ENCODE peak calls at places on chromosomes 11 and 22, in ten cellular contexts. Y is RCC 7860; E is stimulated activated CD4-positive, alpha-beta T cell treated with anti-CD3 and anti-CD28 coated beads, Interleukin-4, amount 100 ng/mL, for 1 hour; S is NCI-H774; K is HS-27A; N is progenitor cell of endocrine pancreas; P is activated T-cell treated with anti-CD3 and anti-CD28 coated beads, Interleukin-2, amount 50 U/mL, for 72 hours; V is T-cell; R is activated CD8-positive, alpha-beta memory T cell treated with anti-CD3 and anti-CD28 coated beads for 1 hour; T is LNCaP clone FGC. C is an unnamed sample.

GRCh38 chr22:41382098-41382578 is 396 bp downstream of the TEF start:
- DNase-seq in Y (no peak), E (peak; percentile 61), S (no peak), K (no peak), N (peak; percentile 59), P (peak; percentile 65), V (peak; percentile 58), R (peak; percentile 45), T (no peak), C (peak; percentile 66)

GRCh38 chr11:6626971-6627761 is 7.9 kb upstream of the TPP1 start:
- DNase-seq in Y (no peak), E (no peak), S (no peak), K (no peak), N (no peak), P (no peak), V (no peak), R (no peak), T (no peak), C (no peak)

GRCh38 chr11:128634395-128634794 is 47.0 kb upstream of the ETS1 start:
- DNase-seq in Y (no peak), E (no peak), S (no peak), K (no peak), N (no peak), P (no peak), V (no peak), R (no peak), T (no peak), C (no peak)

GRCh38 chr22:38831166-38831945 is 12.5 kb downstream of the NPTXR start:
- DNase-seq in Y (peak; percentile 63), E (no peak), S (no peak), K (no peak), N (no peak), P (no peak), V (no peak), R (no peak), T (no peak), C (peak; percentile 3)

GRCh38 chr22:29018293-29019189 is 43.1 kb downstream of the C22orf31 start:
- DNase-seq in Y (no peak), E (no peak), S (no peak), K (no peak), N (no peak), P (no peak), V (no peak), R (no peak), T (no peak), C (no peak)

GRCh38 chr11:76184551-76184993 is 21.7 kb downstream of the WNT11 start:
- DNase-seq in Y (no peak), E (no peak), S (no peak), K (no peak), N (no peak), P (no peak), V (no peak), R (no peak), T (no peak), C (no peak)

GRCh38 chr22:29787371-29787980 is 20.3 kb downstream of the UQCR10 start:
- DNase-seq in Y (no peak), E (no peak), S (no peak), K (no peak), N (peak; percentile 37), P (no peak), V (no peak), R (no peak), T (no peak), C (no peak)

GRCh38 chr11:44333271-44334218 is 23.6 kb upstream of the ALX4 start:
- DNase-seq in Y (peak; percentile 20), E (no peak), S (no peak), K (no peak), N (no peak), P (no peak), V (no peak), R (no peak), T (no peak), C (no peak)

GRCh38 chr22:36298118-36298517 is 45.2 kb downstream of the APOL1 start:
- DNase-seq in Y (no peak), E (no peak), S (no peak), K (no peak), N (no peak), P (no peak), V (no peak), R (no peak), T (no peak), C (no peak)

GRCh38 chr11:19110290-19110689 is 6.7 kb upstream of the ZDHHC13 start:
- DNase-seq in Y (no peak), E (no peak), S (peak; percentile 58), K (no peak), N (no peak), P (no peak), V (no peak), R (no peak), T (no peak), C (no peak)

GRCh38 chr11:134560066-134560465 is 148.0 kb upstream of the B3GAT1 start:
- DNase-seq in Y (no peak), E (no peak), S (no peak), K (no peak), N (no peak), P (no peak), V (no peak), R (no peak), T (no peak), C (no peak)

GRCh38 chr22:44392446-44392921 is 79.7 kb upstream of the SHISAL1 start:
- DNase-seq in Y (no peak), E (no peak), S (no peak), K (no peak), N (no peak), P (no peak), V (no peak), R (no peak), T (no peak), C (no peak)

GRCh38 chr11:73976451-73977151 is 6.0 kb downstream of the UCP2 start:
- DNase-seq in Y (no peak), E (no peak), S (no peak), K (no peak), N (no peak), P (no peak), V (no peak), R (no peak), T (no peak), C (no peak)

GRCh38 chr11:626475-627272 is at the start of gene SCT:
- DNase-seq in Y (no peak), E (no peak), S (no peak), K (no peak), N (no peak), P (no peak), V (no peak), R (no peak), T (no peak), C (no peak)